ENCODE peak calls at places on chromosomes 7 and 10, in ten cellular contexts. One of them, this sample, is unnamed.
A peak's percentile ranks its signal among the peaks of the same experiment; 100 is the strongest.

GRCh38 chr7:55081854-55082603 is 63.2 kb downstream of the EGFR start:
- DNase-seq in transverse colon: no peak
- DNase-seq in tibial nerve: no peak
- DNase-seq in A549: no peak
- DNase-seq in ovary: no peak
- DNase-seq in H1: no peak
- DNase-seq in suprapubic skin: no peak
- DNase-seq in K562: no peak
- DNase-seq in sigmoid colon: no peak
- DNase-seq in HepG2: no peak
- DNase-seq in this sample: no peak

GRCh38 chr7:47428780-47429472 is 153.0 kb downstream of the TNS3 start:
- DNase-seq in transverse colon: no peak
- DNase-seq in tibial nerve: no peak
- DNase-seq in A549: no peak
- DNase-seq in ovary: no peak
- DNase-seq in H1: no peak
- DNase-seq in suprapubic skin: no peak
- DNase-seq in K562: no peak
- DNase-seq in sigmoid colon: peak; percentile 24
- DNase-seq in HepG2: no peak
- DNase-seq in this sample: no peak

GRCh38 chr7:24825931-24826661 is 68.8 kb upstream of the GSDME start:
- DNase-seq in transverse colon: peak; percentile 71
- DNase-seq in tibial nerve: no peak
- DNase-seq in A549: peak; percentile 82
- DNase-seq in ovary: no peak
- DNase-seq in H1: no peak
- DNase-seq in suprapubic skin: no peak
- DNase-seq in K562: peak; percentile 60
- DNase-seq in sigmoid colon: no peak
- DNase-seq in HepG2: peak; percentile 99
- DNase-seq in this sample: peak; percentile 47

GRCh38 chr10:95517536-95518454 is 43.4 kb downstream of the SORBS1 start:
- DNase-seq in transverse colon: no peak
- DNase-seq in tibial nerve: no peak
- DNase-seq in A549: no peak
- DNase-seq in ovary: no peak
- DNase-seq in H1: no peak
- DNase-seq in suprapubic skin: no peak
- DNase-seq in K562: peak; percentile 31
- DNase-seq in sigmoid colon: no peak
- DNase-seq in HepG2: peak; percentile 70
- DNase-seq in this sample: peak; percentile 58

GRCh38 chr10:45379303-45379726 is 5.3 kb downstream of the ALOX5 start:
- DNase-seq in transverse colon: no peak
- DNase-seq in tibial nerve: no peak
- DNase-seq in A549: no peak
- DNase-seq in ovary: no peak
- DNase-seq in H1: no peak
- DNase-seq in suprapubic skin: no peak
- DNase-seq in K562: no peak
- DNase-seq in sigmoid colon: no peak
- DNase-seq in HepG2: no peak
- DNase-seq in this sample: no peak

GRCh38 chr7:121449304-121449703 is 53.2 kb upstream of the FAM3C start:
- DNase-seq in transverse colon: no peak
- DNase-seq in tibial nerve: no peak
- DNase-seq in A549: no peak
- DNase-seq in ovary: no peak
- DNase-seq in H1: no peak
- DNase-seq in suprapubic skin: no peak
- DNase-seq in K562: no peak
- DNase-seq in sigmoid colon: no peak
- DNase-seq in HepG2: no peak
- DNase-seq in this sample: no peak

GRCh38 chr7:138979988-138980574 is 1.1 kb downstream of the KIAA1549 start:
- DNase-seq in transverse colon: no peak
- DNase-seq in tibial nerve: no peak
- DNase-seq in A549: no peak
- DNase-seq in ovary: no peak
- DNase-seq in H1: no peak
- DNase-seq in suprapubic skin: no peak
- DNase-seq in K562: no peak
- DNase-seq in sigmoid colon: no peak
- DNase-seq in HepG2: no peak
- DNase-seq in this sample: no peak

GRCh38 chr10:28137907-28138880 is 139.3 kb upstream of the ODAD2 start:
- DNase-seq in transverse colon: no peak
- DNase-seq in tibial nerve: no peak
- DNase-seq in A549: no peak
- DNase-seq in ovary: no peak
- DNase-seq in H1: no peak
- DNase-seq in suprapubic skin: no peak
- DNase-seq in K562: no peak
- DNase-seq in sigmoid colon: no peak
- DNase-seq in HepG2: no peak
- DNase-seq in this sample: no peak

DNA sequence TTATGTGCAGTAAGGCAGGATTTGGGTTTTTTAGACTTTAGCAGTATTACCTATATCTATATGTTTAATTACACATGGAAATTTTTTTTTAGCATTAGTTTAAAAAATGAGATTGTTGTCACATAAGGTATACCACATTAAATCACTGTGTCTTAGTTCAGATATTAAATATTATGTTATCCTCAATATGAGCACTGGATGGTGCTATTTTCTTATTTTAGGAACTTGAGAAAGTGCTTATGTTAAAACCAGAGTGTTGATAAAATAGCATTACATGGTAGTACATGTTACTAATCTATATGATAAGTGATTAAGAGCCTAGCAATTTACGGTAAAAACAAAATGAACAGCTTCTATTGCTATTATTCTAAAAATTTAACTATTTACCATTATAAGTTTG is 28.8 kb downstream of the MIOS start:
- DNase-seq in transverse colon: no peak
- DNase-seq in tibial nerve: no peak
- DNase-seq in A549: peak; percentile 28
- DNase-seq in ovary: no peak
- DNase-seq in H1: no peak
- DNase-seq in suprapubic skin: no peak
- DNase-seq in K562: peak; percentile 25
- DNase-seq in sigmoid colon: no peak
- DNase-seq in HepG2: peak; percentile 3
- DNase-seq in this sample: no peak
- TF ChIP-seq CTCF in transverse colon: peak; percentile 54
- TF ChIP-seq CTCF in tibial nerve: no peak
- TF ChIP-seq CTCF in A549: peak; percentile 49
- TF ChIP-seq CTCF in ovary: peak; percentile 14
- TF ChIP-seq CTCF in H1: no peak
- TF ChIP-seq CTCF in suprapubic skin: no peak
- TF ChIP-seq CTCF in K562: no peak
- TF ChIP-seq CTCF in sigmoid colon: peak; percentile 34
- TF ChIP-seq CTCF in HepG2: peak; percentile 26
- TF ChIP-seq CTCF in this sample: no peak

GRCh38 chr7:36790280-36790679 is 66.0 kb upstream of the AOAH start:
- DNase-seq in transverse colon: no peak
- DNase-seq in tibial nerve: no peak
- DNase-seq in A549: no peak
- DNase-seq in ovary: no peak
- DNase-seq in H1: no peak
- DNase-seq in suprapubic skin: no peak
- DNase-seq in K562: no peak
- DNase-seq in sigmoid colon: no peak
- DNase-seq in HepG2: no peak
- DNase-seq in this sample: no peak

GRCh38 chr7:36787933-36788378 is 63.7 kb upstream of the AOAH start:
- DNase-seq in transverse colon: no peak
- DNase-seq in tibial nerve: no peak
- DNase-seq in A549: no peak
- DNase-seq in ovary: no peak
- DNase-seq in H1: no peak
- DNase-seq in suprapubic skin: no peak
- DNase-seq in K562: no peak
- DNase-seq in sigmoid colon: no peak
- DNase-seq in HepG2: no peak
- DNase-seq in this sample: no peak

GRCh38 chr7:36781011-36781738 is 56.9 kb upstream of the AOAH start:
- DNase-seq in transverse colon: no peak
- DNase-seq in tibial nerve: no peak
- DNase-seq in A549: no peak
- DNase-seq in ovary: no peak
- DNase-seq in H1: no peak
- DNase-seq in suprapubic skin: no peak
- DNase-seq in K562: no peak
- DNase-seq in sigmoid colon: no peak
- DNase-seq in HepG2: peak; percentile 13
- DNase-seq in this sample: no peak

GRCh38 chr7:36788814-36789470 is 64.6 kb upstream of the AOAH start:
- DNase-seq in transverse colon: no peak
- DNase-seq in tibial nerve: no peak
- DNase-seq in A549: no peak
- DNase-seq in ovary: no peak
- DNase-seq in H1: no peak
- DNase-seq in suprapubic skin: no peak
- DNase-seq in K562: no peak
- DNase-seq in sigmoid colon: no peak
- DNase-seq in HepG2: no peak
- DNase-seq in this sample: no peak

GRCh38 chr7:36784991-36785940 is 61.0 kb upstream of the AOAH start:
- DNase-seq in transverse colon: peak; percentile 65
- DNase-seq in tibial nerve: no peak
- DNase-seq in A549: no peak
- DNase-seq in ovary: no peak
- DNase-seq in H1: no peak
- DNase-seq in suprapubic skin: no peak
- DNase-seq in K562: no peak
- DNase-seq in sigmoid colon: peak; percentile 76
- DNase-seq in HepG2: no peak
- DNase-seq in this sample: peak; percentile 44
- TF ChIP-seq EP300 in transverse colon: no peak
- TF ChIP-seq EP300 in tibial nerve: no peak
- TF ChIP-seq EP300 in A549: no peak
- TF ChIP-seq EP300 in ovary: no peak
- TF ChIP-seq EP300 in H1: no peak
- TF ChIP-seq EP300 in suprapubic skin: no peak
- TF ChIP-seq EP300 in K562: no peak
- TF ChIP-seq EP300 in sigmoid colon: no peak
- TF ChIP-seq EP300 in HepG2: no peak
- TF ChIP-seq EP300 in this sample: no peak

GRCh38 chr10:77768046-77768445 is 130.4 kb upstream of the KCNMA1 start:
- DNase-seq in transverse colon: no peak
- DNase-seq in tibial nerve: no peak
- DNase-seq in A549: no peak
- DNase-seq in ovary: no peak
- DNase-seq in H1: no peak
- DNase-seq in suprapubic skin: no peak
- DNase-seq in K562: no peak
- DNase-seq in sigmoid colon: no peak
- DNase-seq in HepG2: no peak
- DNase-seq in this sample: no peak

GRCh38 chr10:77763453-77764430 is 126.1 kb upstream of the KCNMA1 start:
- DNase-seq in transverse colon: no peak
- DNase-seq in tibial nerve: no peak
- DNase-seq in A549: no peak
- DNase-seq in ovary: no peak
- DNase-seq in H1: no peak
- DNase-seq in suprapubic skin: no peak
- DNase-seq in K562: peak; percentile 14
- DNase-seq in sigmoid colon: no peak
- DNase-seq in HepG2: no peak
- DNase-seq in this sample: no peak
- TF ChIP-seq CTCF in transverse colon: no peak
- TF ChIP-seq CTCF in tibial nerve: no peak
- TF ChIP-seq CTCF in A549: no peak
- TF ChIP-seq CTCF in ovary: no peak
- TF ChIP-seq CTCF in H1: no peak
- TF ChIP-seq CTCF in suprapubic skin: no peak
- TF ChIP-seq CTCF in K562: peak; percentile 26
- TF ChIP-seq CTCF in sigmoid colon: no peak
- TF ChIP-seq CTCF in HepG2: no peak
- TF ChIP-seq CTCF in this sample: no peak

GRCh38 chr7:30510124-30511074 is 5.8 kb upstream of the GGCT start:
- DNase-seq in transverse colon: peak; percentile 28
- DNase-seq in tibial nerve: no peak
- DNase-seq in A549: no peak
- DNase-seq in ovary: no peak
- DNase-seq in H1: no peak
- DNase-seq in suprapubic skin: no peak
- DNase-seq in K562: peak; percentile 47
- DNase-seq in sigmoid colon: no peak
- DNase-seq in HepG2: peak; percentile 42
- DNase-seq in this sample: peak; percentile 34
- TF ChIP-seq EP300 in transverse colon: no peak
- TF ChIP-seq EP300 in tibial nerve: no peak
- TF ChIP-seq EP300 in A549: no peak
- TF ChIP-seq EP300 in ovary: no peak
- TF ChIP-seq EP300 in H1: no peak
- TF ChIP-seq EP300 in suprapubic skin: no peak
- TF ChIP-seq EP300 in K562: no peak
- TF ChIP-seq EP300 in sigmoid colon: no peak
- TF ChIP-seq EP300 in HepG2: no peak
- TF ChIP-seq EP300 in this sample: no peak

GRCh38 chr7:3312583-3312982 is 11.5 kb downstream of the SDK1 start:
- DNase-seq in transverse colon: no peak
- DNase-seq in tibial nerve: no peak
- DNase-seq in A549: no peak
- DNase-seq in ovary: no peak
- DNase-seq in H1: no peak
- DNase-seq in suprapubic skin: no peak
- DNase-seq in K562: no peak
- DNase-seq in sigmoid colon: no peak
- DNase-seq in HepG2: no peak
- DNase-seq in this sample: no peak

GRCh38 chr7:3310884-3311283 is 9.8 kb downstream of the SDK1 start:
- DNase-seq in transverse colon: no peak
- DNase-seq in tibial nerve: no peak
- DNase-seq in A549: no peak
- DNase-seq in ovary: no peak
- DNase-seq in H1: no peak
- DNase-seq in suprapubic skin: no peak
- DNase-seq in K562: no peak
- DNase-seq in sigmoid colon: no peak
- DNase-seq in HepG2: no peak
- DNase-seq in this sample: no peak

GRCh38 chr7:3307437-3307836 is 6.4 kb downstream of the SDK1 start:
- DNase-seq in transverse colon: no peak
- DNase-seq in tibial nerve: no peak
- DNase-seq in A549: no peak
- DNase-seq in ovary: no peak
- DNase-seq in H1: no peak
- DNase-seq in suprapubic skin: no peak
- DNase-seq in K562: no peak
- DNase-seq in sigmoid colon: no peak
- DNase-seq in HepG2: no peak
- DNase-seq in this sample: no peak

GRCh38 chr7:3309140-3309539 is 8.1 kb downstream of the SDK1 start:
- DNase-seq in transverse colon: no peak
- DNase-seq in tibial nerve: no peak
- DNase-seq in A549: no peak
- DNase-seq in ovary: no peak
- DNase-seq in H1: no peak
- DNase-seq in suprapubic skin: no peak
- DNase-seq in K562: no peak
- DNase-seq in sigmoid colon: no peak
- DNase-seq in HepG2: no peak
- DNase-seq in this sample: no peak
- TF ChIP-seq CTCF in transverse colon: no peak
- TF ChIP-seq CTCF in tibial nerve: no peak
- TF ChIP-seq CTCF in A549: no peak
- TF ChIP-seq CTCF in ovary: no peak
- TF ChIP-seq CTCF in H1: no peak
- TF ChIP-seq CTCF in suprapubic skin: no peak
- TF ChIP-seq CTCF in K562: no peak
- TF ChIP-seq CTCF in sigmoid colon: no peak
- TF ChIP-seq CTCF in HepG2: no peak
- TF ChIP-seq CTCF in this sample: no peak

This sample was measured in stomach.